ENCODE peak calls at places on chromosomes 1 and 21, in five cellular contexts. G is breast epithelium, B is GM23248, C is right cardiac atrium, Y is mammary epithelial cell. Q is an unnamed sample. For H3K4me1, the result is how much of the 10 kb centered on the place peaks cover.

GRCh38 chr1:41623736-41624135 is 139.3 kb upstream of the EDN2 start:
- DNase-seq in G (no peak), Y (no peak), C (no peak), B (no peak), Q (no peak)

GRCh38 chr1:244104309-244105060 is 53.4 kb downstream of the ZBTB18 start:
- DNase-seq in G (no peak), C (no peak), Y (peak), B (peak), Q (peak)

GRCh38 chr1:25796807-25797458 is 3.1 kb upstream of the SELENON start:
- DNase-seq in B (peak), G (peak), C (peak), Y (peak), Q (peak)

GRCh38 chr1:245153081-245153644 is 1.6 kb upstream of the KIF26B start:
- DNase-seq in B (peak), C (peak), G (peak), Y (peak), Q (peak)

GRCh38 chr1:153792631-153793041 is 17.4 kb downstream of the SLC27A3 start:
- DNase-seq in G (no peak), B (no peak), Y (no peak), C (no peak), Q (no peak)

GRCh38 chr1:48039088-48040049 is 42.2 kb upstream of the TRABD2B start:
- DNase-seq in Y (peak), G (no peak), B (no peak), C (peak), Q (no peak)

GRCh38 chr1:162905174-162905573 is 44.2 kb upstream of the CCDC190 start:
- DNase-seq in G (no peak), Y (no peak), B (no peak), C (no peak), Q (no peak)

GRCh38 chr1:26645734-26646133 is 50.1 kb upstream of the ARID1A start:
- DNase-seq in C (no peak), G (no peak), Y (no peak), B (no peak), Q (no peak)

GRCh38 chr1:42942444-42942843 is 16.2 kb downstream of the SLC2A1 start:
- DNase-seq in C (no peak), Y (no peak), B (no peak), G (no peak), Q (no peak)

GRCh38 chr1:84973493-84974334 is 23.2 kb downstream of the MCOLN2 start:
- DNase-seq in C (no peak), B (peak), Y (no peak), G (no peak), Q (no peak)

GRCh38 chr1:158527190-158527815 is 26.9 kb downstream of the OR6Y1 start:
- DNase-seq in B (peak), G (no peak), Y (peak), C (no peak), Q (peak)

GRCh38 chr1:115188680-115189395 is 99.5 kb upstream of the TSPAN2 start:
- DNase-seq in C (no peak), B (no peak), Y (no peak), G (no peak), Q (no peak)

DNA sequence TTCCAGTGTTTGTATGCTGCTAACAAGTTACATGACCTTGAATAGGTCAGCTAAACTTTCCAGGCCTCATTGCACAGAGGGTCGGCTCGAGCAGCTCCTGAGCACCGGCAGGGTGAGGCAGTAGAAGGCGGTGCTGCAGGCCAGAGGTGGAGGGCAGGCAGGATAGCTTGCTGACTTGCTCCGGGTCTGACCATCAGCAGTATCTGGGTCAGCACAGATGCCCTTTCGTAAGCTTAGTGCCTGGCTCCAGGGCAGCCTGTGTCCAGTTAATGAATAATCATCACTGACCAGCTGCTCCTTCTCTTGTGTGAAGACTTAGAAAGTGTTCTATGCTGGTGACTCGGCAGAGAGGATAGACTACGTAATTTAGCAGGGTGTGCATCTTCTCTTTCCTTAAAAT is 6.9 kb downstream of the MAPKAPK2 start:
- DNase-seq in Y (no peak), C (peak), B (peak), G (no peak), Q (no peak)
- H3K4me1 ChIP-seq in Y (under half), C (half or more), B (half or more), G (under half), Q (under half)

GRCh38 chr21:20997633-20998455 is at the start of gene NCAM2:
- DNase-seq in B (peak), G (peak), C (peak), Y (peak), Q (peak)

GRCh38 chr21:20997308-20997632 is 939 bp upstream of the NCAM2 start:
- DNase-seq in Y (no peak), G (no peak), B (no peak), C (peak), Q (no peak)

GRCh38 chr21:20994790-20995189 is 3.4 kb upstream of the NCAM2 start:
- DNase-seq in Y (no peak), C (no peak), G (no peak), B (no peak), Q (no peak)

GRCh38 chr21:20998456-20998789 is 214 bp downstream of the NCAM2 start:
- DNase-seq in Y (no peak), G (no peak), C (no peak), B (no peak), Q (no peak)

DNA sequence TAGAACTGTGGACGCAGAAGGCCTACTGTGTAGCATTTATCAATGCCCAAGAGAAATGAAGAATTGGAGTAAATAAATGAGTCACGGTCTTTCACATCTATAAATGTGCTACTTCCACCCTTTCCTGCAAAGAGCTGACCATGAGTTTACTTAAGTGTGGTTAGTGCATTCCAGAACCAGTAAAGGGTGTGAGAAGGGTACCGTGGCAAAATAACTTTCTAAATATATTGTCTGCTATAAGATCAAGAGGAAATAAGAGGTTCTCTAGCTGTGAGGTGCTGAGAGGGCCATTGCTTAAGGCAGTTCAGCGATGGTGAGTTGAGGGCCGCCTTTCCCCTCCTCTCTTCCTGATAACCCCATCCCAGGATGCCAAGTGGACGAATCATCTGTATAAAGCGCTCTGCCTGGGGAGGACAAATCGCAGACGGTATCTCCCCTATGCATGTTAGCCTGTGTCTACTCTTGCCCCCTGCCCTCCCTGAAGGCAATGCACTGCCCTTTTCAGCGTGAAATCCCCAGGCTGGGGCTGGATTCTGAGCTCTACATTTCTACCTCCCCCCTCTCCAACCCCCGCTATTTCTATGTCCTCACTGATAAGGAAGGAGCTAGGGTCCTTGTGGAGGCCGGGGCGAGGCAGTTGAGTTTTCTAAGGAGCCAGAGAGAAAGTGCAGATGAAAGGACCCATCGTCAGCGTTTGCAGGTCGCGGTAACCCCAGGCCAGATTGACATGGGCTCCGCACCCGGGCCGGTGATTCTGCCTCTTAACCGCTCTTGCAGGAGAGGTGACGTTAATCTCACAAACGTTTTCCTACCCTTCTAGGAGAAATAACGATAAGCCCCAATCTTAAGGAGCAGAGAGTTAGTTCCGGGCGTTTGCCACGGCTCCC is 1.5 kb upstream of the NCAM2 start:
- DNase-seq in C (no peak), Y (no peak), G (no peak), B (no peak), Q (no peak)
- H3K4me1 ChIP-seq in C (under half), Y (under half), G (under half), B (under half), Q (under half)

GRCh38 chr1:208208132-208208487 is 36.1 kb downstream of the PLXNA2 start:
- DNase-seq in C (no peak), Y (peak), B (peak), G (no peak), Q (no peak)
- H3K4me1 ChIP-seq in C (under half), Y (half or more), B (half or more), G (under half), Q (under half)

GRCh38 chr21:28752131-28752530 is 240.5 kb downstream of the LTN1 start:
- DNase-seq in Y (no peak), B (no peak), G (no peak), C (no peak), Q (no peak)

GRCh38 chr21:28747464-28747863 is 245.2 kb downstream of the LTN1 start:
- DNase-seq in B (no peak), G (no peak), Y (no peak), C (no peak), Q (no peak)

GRCh38 chr21:28754127-28754611 is 238.5 kb downstream of the LTN1 start:
- DNase-seq in B (peak), G (no peak), C (peak), Y (no peak), Q (no peak)

GRCh38 chr21:28754862-28755261 is 237.8 kb downstream of the LTN1 start:
- DNase-seq in C (no peak), G (no peak), Y (no peak), B (no peak), Q (no peak)

DNA sequence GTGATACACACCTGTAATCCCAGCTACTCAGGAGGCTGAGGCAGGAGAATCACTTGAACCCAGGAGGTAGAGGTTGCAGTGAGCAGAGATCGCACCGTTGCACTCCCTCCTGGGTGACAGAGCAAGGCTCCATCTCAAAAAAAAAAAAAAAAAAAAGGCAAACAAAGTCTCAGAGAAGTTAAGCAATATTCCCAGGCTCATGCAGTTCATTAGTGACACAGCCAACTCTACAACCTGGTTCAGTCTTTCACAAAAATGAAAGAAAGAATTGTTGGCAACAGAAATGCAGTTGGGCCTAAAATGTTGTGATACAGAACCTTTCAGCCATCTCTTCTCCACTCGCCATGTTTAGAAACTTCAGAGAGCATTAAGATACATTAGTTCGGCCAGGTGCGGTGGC is 242.1 kb downstream of the LTN1 start:
- DNase-seq in C (no peak), B (no peak), G (no peak), Y (no peak), Q (no peak)
- H3K4me1 ChIP-seq in C (under half), B (under half), G (under half), Y (under half), Q (under half)

GRCh38 chr1:90922202-90922601 is 99.6 kb downstream of the ZNF644 start:
- DNase-seq in Y (no peak), B (no peak), G (no peak), C (no peak), Q (no peak)

GRCh38 chr1:90924982-90925381 is 96.9 kb downstream of the ZNF644 start:
- DNase-seq in C (no peak), B (peak), G (no peak), Y (no peak), Q (no peak)

GRCh38 chr1:90919190-90919719 is 102.6 kb downstream of the ZNF644 start:
- DNase-seq in B (no peak), Y (no peak), C (no peak), G (no peak), Q (no peak)

GRCh38 chr1:90922996-90923395 is 98.8 kb downstream of the ZNF644 start:
- DNase-seq in Y (no peak), G (no peak), B (no peak), C (no peak), Q (no peak)

DNA sequence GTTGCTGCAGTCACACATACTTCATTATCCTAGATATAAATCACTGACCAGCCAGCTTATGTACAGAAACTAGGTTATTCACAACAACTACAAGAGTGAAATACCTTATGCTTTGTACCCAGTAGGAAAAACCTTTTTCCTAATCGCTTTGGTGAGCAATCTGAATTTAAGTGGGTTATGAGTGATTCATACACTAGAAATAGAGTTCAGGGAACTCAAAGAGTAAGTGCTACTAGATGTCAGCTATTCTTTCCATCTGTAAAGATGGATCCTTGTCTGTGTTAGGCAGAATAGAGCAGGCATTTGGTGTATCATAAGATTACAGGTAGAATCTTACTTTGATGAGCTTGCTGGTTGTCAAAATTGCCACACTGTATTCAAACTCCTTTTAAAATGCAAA is 101.9 kb downstream of the ZNF644 start:
- DNase-seq in B (peak), G (no peak), C (no peak), Y (peak), Q (no peak)
- H3K4me1 ChIP-seq in B (under half), G (under half), C (under half), Y (under half), Q (under half)

GRCh38 chr1:56572334-56573050 is 6.9 kb downstream of the PLPP3 start:
- DNase-seq in B (no peak), Y (no peak), G (no peak), C (no peak), Q (no peak)

GRCh38 chr1:56570924-56571372 is 8.4 kb downstream of the PLPP3 start:
- DNase-seq in B (no peak), C (no peak), G (no peak), Y (no peak), Q (no peak)

GRCh38 chr1:56575865-56576264 is 3.5 kb downstream of the PLPP3 start:
- DNase-seq in Y (no peak), B (peak), C (no peak), G (no peak), Q (no peak)

GRCh38 chr1:56574794-56575193 is 4.6 kb downstream of the PLPP3 start:
- DNase-seq in Y (no peak), G (no peak), B (peak), C (no peak), Q (no peak)

DNA sequence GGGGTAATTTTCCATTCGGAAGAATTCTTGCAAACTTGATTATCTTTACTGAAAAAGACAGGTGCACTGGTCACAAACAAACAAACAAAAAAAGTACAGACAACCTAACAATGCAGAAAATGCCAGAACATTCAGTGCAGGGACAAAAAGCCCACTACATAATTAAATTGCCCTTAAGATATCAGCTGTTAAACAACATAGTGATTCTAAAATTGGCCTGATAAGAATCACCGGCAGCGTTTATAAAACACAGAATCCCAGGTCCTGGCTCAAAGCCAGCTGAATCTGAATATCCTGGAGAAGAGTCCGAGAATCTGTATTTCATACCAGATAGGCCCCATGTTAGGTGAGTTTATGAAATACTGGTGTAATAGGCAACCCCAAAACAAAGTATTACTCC is 6.1 kb downstream of the PLPP3 start:
- DNase-seq in Y (no peak), B (peak), C (no peak), G (no peak), Q (no peak)
- H3K4me1 ChIP-seq in Y (under half), B (under half), C (under half), G (under half), Q (under half)

Q was measured in foreskin keratinocyte.